ENCODE peak calls at places on chromosomes 2 and 18, in eight cellular contexts. M is activated effector memory CD4-positive, alpha-beta T cell treated with Interleukin-2 at 50 U/mL for 16 hours; H is naive B cell; S is posterior cingulate gyrus; A is HL-60; I is H7; V is BJ; X is ovary. R is an unnamed sample.

GRCh38 chr2:233690444-233690843 is 2.2 kb upstream of the UGT1A6 start:
- DNase-seq in I (no peak), X (no peak), H (no peak), A (no peak), S (no peak), V (no peak), M (no peak), R (no peak)

GRCh38 chr2:45904931-45905642 is 253.6 kb downstream of the PRKCE start:
- DNase-seq in X (no peak), H (no peak), M (no peak), S (no peak), I (no peak), A (no peak), V (no peak), R (no peak)

GRCh38 chr2:230326453-230327417 is at the start of gene SP140L:
- DNase-seq in X (peak), M (peak), V (peak), H (peak), A (peak), S (peak), I (peak), R (peak)

GRCh38 chr2:160836755-160837154 is 323.5 kb upstream of the TANK start:
- DNase-seq in X (no peak), V (peak), M (no peak), I (no peak), A (no peak), S (no peak), H (no peak), R (no peak)

GRCh38 chr2:132448771-132449170 is 32.2 kb downstream of the GPR39 start:
- DNase-seq in V (no peak), M (no peak), H (no peak), S (no peak), I (peak), A (peak), X (no peak), R (no peak)

GRCh38 chr2:950627-950992 is at the start of gene SNTG2:
- DNase-seq in H (peak), I (peak), A (no peak), S (no peak), V (no peak), M (peak), X (no peak), R (no peak)

GRCh38 chr18:26568926-26569700 is 20.8 kb upstream of the KCTD1 start:
- DNase-seq in H (no peak), A (no peak), M (no peak), X (no peak), V (no peak), I (no peak), S (no peak), R (no peak)

GRCh38 chr2:158782616-158783015 is 12.5 kb upstream of the DAPL1 start:
- DNase-seq in M (no peak), I (no peak), S (no peak), V (no peak), X (no peak), A (no peak), H (no peak), R (no peak)

GRCh38 chr18:35750929-35751328 is 169.4 kb downstream of the GALNT1 start:
- DNase-seq in S (no peak), V (no peak), A (no peak), X (no peak), H (no peak), I (no peak), M (no peak), R (no peak)